ENCODE peak calls at places on chromosomes 11 and 22, in five cellular contexts. One of them, this sample, is unnamed.

GRCh38 chr11:24885580-24886173 is 388.8 kb downstream of the LUZP2 start:
- DNase-seq in H9: no peak
- DNase-seq in H1: no peak
- DNase-seq in mesenchymal stem cell: no peak
- DNase-seq in trophoblast cell: no peak
- DNase-seq in this sample: no peak

GRCh38 chr22:50189849-50190181 is 4.1 kb downstream of the TRABD start:
- DNase-seq in H9: no peak
- DNase-seq in H1: no peak
- DNase-seq in mesenchymal stem cell: no peak
- DNase-seq in trophoblast cell: no peak
- DNase-seq in this sample: no peak

GRCh38 chr22:28123989-28124766 is 205.1 kb upstream of the PITPNB start:
- DNase-seq in H9: no peak
- DNase-seq in H1: no peak
- DNase-seq in mesenchymal stem cell: no peak
- DNase-seq in trophoblast cell: no peak
- DNase-seq in this sample: no peak

GRCh38 chr11:96187779-96188624 is 155.0 kb downstream of the MAML2 start:
- DNase-seq in H9: no peak
- DNase-seq in H1: no peak
- DNase-seq in mesenchymal stem cell: peak
- DNase-seq in trophoblast cell: peak
- DNase-seq in this sample: no peak

GRCh38 chr22:38067771-38068360 is 10.7 kb downstream of the PICK1 start:
- DNase-seq in H9: no peak
- DNase-seq in H1: no peak
- DNase-seq in mesenchymal stem cell: no peak
- DNase-seq in trophoblast cell: no peak
- DNase-seq in this sample: no peak

GRCh38 chr22:49425356-49425755 is 402.3 kb downstream of the BRD1 start:
- DNase-seq in H9: no peak
- DNase-seq in H1: no peak
- DNase-seq in mesenchymal stem cell: no peak
- DNase-seq in trophoblast cell: no peak
- DNase-seq in this sample: no peak

GRCh38 chr11:126926376-126926791 is 74.2 kb downstream of the KIRREL3 start:
- DNase-seq in H9: peak
- DNase-seq in H1: no peak
- DNase-seq in mesenchymal stem cell: no peak
- DNase-seq in trophoblast cell: no peak
- DNase-seq in this sample: no peak

GRCh38 chr11:2671748-2672147 is 28.0 kb downstream of the KCNQ1OT1 start:
- DNase-seq in H9: no peak
- DNase-seq in H1: no peak
- DNase-seq in mesenchymal stem cell: no peak
- DNase-seq in trophoblast cell: no peak
- DNase-seq in this sample: no peak

GRCh38 chr11:23727821-23728220 is 769.0 kb upstream of the LUZP2 start:
- DNase-seq in H9: no peak
- DNase-seq in H1: no peak
- DNase-seq in mesenchymal stem cell: peak
- DNase-seq in trophoblast cell: no peak
- DNase-seq in this sample: no peak

GRCh38 chr11:2383823-2384722 is 7.0 kb downstream of the CD81 start:
- DNase-seq in H9: peak
- DNase-seq in H1: no peak
- DNase-seq in mesenchymal stem cell: no peak
- DNase-seq in trophoblast cell: no peak
- DNase-seq in this sample: no peak

GRCh38 chr11:19577391-19577831 is 135.2 kb upstream of the NAV2 start:
- DNase-seq in H9: no peak
- DNase-seq in H1: no peak
- DNase-seq in mesenchymal stem cell: peak
- DNase-seq in trophoblast cell: no peak
- DNase-seq in this sample: no peak

GRCh38 chr11:747176-748006 is at the start of gene TALDO1:
- DNase-seq in H9: peak
- DNase-seq in H1: peak
- DNase-seq in mesenchymal stem cell: peak
- DNase-seq in trophoblast cell: peak
- DNase-seq in this sample: peak

GRCh38 chr22:48702573-48703264 is 1125.0 kb downstream of the BRD1 start:
- DNase-seq in H9: no peak
- DNase-seq in H1: no peak
- DNase-seq in mesenchymal stem cell: no peak
- DNase-seq in trophoblast cell: no peak
- DNase-seq in this sample: no peak

GRCh38 chr11:9680028-9680427 is 16.2 kb downstream of the SWAP70 start:
- DNase-seq in H9: no peak
- DNase-seq in H1: no peak
- DNase-seq in mesenchymal stem cell: peak
- DNase-seq in trophoblast cell: no peak
- DNase-seq in this sample: no peak

GRCh38 chr22:50526849-50527801 is 1.7 kb upstream of the SCO2 start:
- DNase-seq in H9: peak
- DNase-seq in H1: no peak
- DNase-seq in mesenchymal stem cell: peak
- DNase-seq in trophoblast cell: peak
- DNase-seq in this sample: no peak

GRCh38 chr22:25637032-25637431 is 72.6 kb downstream of the GRK3 start:
- DNase-seq in H9: no peak
- DNase-seq in H1: no peak
- DNase-seq in mesenchymal stem cell: peak
- DNase-seq in trophoblast cell: no peak
- DNase-seq in this sample: no peak

GRCh38 chr11:103619938-103620337 is 416.5 kb upstream of the DDI1 start:
- DNase-seq in H9: no peak
- DNase-seq in H1: no peak
- DNase-seq in mesenchymal stem cell: no peak
- DNase-seq in trophoblast cell: no peak
- DNase-seq in this sample: no peak

GRCh38 chr11:72523991-72524390 is 89.7 kb upstream of the CLPB start:
- DNase-seq in H9: no peak
- DNase-seq in H1: no peak
- DNase-seq in mesenchymal stem cell: no peak
- DNase-seq in trophoblast cell: no peak
- DNase-seq in this sample: no peak

GRCh38 chr11:9971894-9972293 is 308.0 kb downstream of the SWAP70 start:
- DNase-seq in H9: no peak
- DNase-seq in H1: no peak
- DNase-seq in mesenchymal stem cell: no peak
- DNase-seq in trophoblast cell: no peak
- DNase-seq in this sample: no peak

GRCh38 chr22:37256075-37256726 is 12.1 kb upstream of the RAC2 start:
- DNase-seq in H9: peak
- DNase-seq in H1: no peak
- DNase-seq in mesenchymal stem cell: no peak
- DNase-seq in trophoblast cell: no peak
- DNase-seq in this sample: no peak

GRCh38 chr11:16801288-16801980 is 63.0 kb downstream of the C11orf58 start:
- DNase-seq in H9: no peak
- DNase-seq in H1: no peak
- DNase-seq in mesenchymal stem cell: no peak
- DNase-seq in trophoblast cell: no peak
- DNase-seq in this sample: no peak

GRCh38 chr11:58394195-58394594 is 12.5 kb downstream of the OR5B3 start:
- DNase-seq in H9: no peak
- DNase-seq in H1: no peak
- DNase-seq in mesenchymal stem cell: peak
- DNase-seq in trophoblast cell: peak
- DNase-seq in this sample: no peak

GRCh38 chr11:12529793-12530192 is 144.4 kb upstream of the TEAD1 start:
- DNase-seq in H9: no peak
- DNase-seq in H1: no peak
- DNase-seq in mesenchymal stem cell: peak
- DNase-seq in trophoblast cell: no peak
- DNase-seq in this sample: no peak

GRCh38 chr22:24601217-24602104 is 1.5 kb upstream of the GGT1 start:
- DNase-seq in H9: no peak
- DNase-seq in H1: no peak
- DNase-seq in mesenchymal stem cell: no peak
- DNase-seq in trophoblast cell: peak
- DNase-seq in this sample: no peak
- H2BK12ac ChIP-seq in H9: no peak
- H2BK12ac ChIP-seq in H1: no peak
- H2BK12ac ChIP-seq in mesenchymal stem cell: peak
- H2BK12ac ChIP-seq in trophoblast cell: peak
- H2BK12ac ChIP-seq in this sample: peak

GRCh38 chr11:65013692-65014145 is 241 bp upstream of the ARL2 start:
- DNase-seq in H9: peak
- DNase-seq in H1: peak
- DNase-seq in mesenchymal stem cell: peak
- DNase-seq in trophoblast cell: peak
- DNase-seq in this sample: peak

GRCh38 chr11:65017927-65018326 is 4.0 kb downstream of the ARL2 start:
- DNase-seq in H9: no peak
- DNase-seq in H1: no peak
- DNase-seq in mesenchymal stem cell: no peak
- DNase-seq in trophoblast cell: no peak
- DNase-seq in this sample: no peak

GRCh38 chr11:65016705-65017104 is 2.7 kb downstream of the ARL2 start:
- DNase-seq in H9: peak
- DNase-seq in H1: no peak
- DNase-seq in mesenchymal stem cell: no peak
- DNase-seq in trophoblast cell: no peak
- DNase-seq in this sample: no peak

GRCh38 chr11:65013130-65013691 is 749 bp upstream of the ARL2 start:
- DNase-seq in H9: no peak
- DNase-seq in H1: no peak
- DNase-seq in mesenchymal stem cell: peak
- DNase-seq in trophoblast cell: peak
- DNase-seq in this sample: no peak

GRCh38 chr11:65014146-65014960 is at the start of gene ARL2:
- DNase-seq in H9: peak
- DNase-seq in H1: no peak
- DNase-seq in mesenchymal stem cell: no peak
- DNase-seq in trophoblast cell: peak
- DNase-seq in this sample: no peak
- H2BK5ac ChIP-seq in H9: no peak
- H2BK5ac ChIP-seq in H1: peak
- H2BK5ac ChIP-seq in mesenchymal stem cell: peak
- H2BK5ac ChIP-seq in trophoblast cell: peak
- H2BK5ac ChIP-seq in this sample: peak

DNA sequence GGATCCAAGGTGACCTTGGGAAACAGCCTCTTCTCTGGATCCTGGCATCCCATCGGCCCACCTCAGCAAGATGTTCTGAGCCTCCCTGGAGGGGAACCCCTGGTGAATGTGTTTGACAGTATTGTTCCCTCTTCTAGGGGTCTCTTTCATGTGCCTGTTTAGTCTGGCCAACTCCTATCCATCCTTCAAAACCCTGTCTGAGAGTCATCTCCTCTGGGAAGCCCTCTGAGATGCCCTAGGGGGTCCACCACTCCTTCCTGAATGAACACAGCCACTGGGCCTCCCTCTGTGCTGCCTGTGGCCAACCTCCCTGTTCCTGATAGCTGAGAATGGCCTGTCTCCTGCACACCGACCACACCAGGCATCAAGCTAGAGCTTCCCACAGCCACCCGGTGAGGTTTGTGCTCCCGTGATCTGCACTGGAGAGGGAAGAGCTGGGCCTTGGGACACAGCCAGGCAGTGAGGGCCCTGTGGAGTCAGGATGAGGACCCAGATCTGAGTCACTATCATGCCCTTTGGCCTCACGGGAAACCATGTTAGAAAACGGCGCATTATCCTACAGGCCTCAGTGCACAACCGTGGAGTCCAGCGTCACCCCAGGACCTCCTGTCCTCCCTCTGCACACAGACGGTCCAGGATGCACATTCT is 8.8 kb downstream of the WNT7B start:
- DNase-seq in H9: no peak
- DNase-seq in H1: no peak
- DNase-seq in mesenchymal stem cell: peak
- DNase-seq in trophoblast cell: no peak
- DNase-seq in this sample: no peak
- H2BK12ac ChIP-seq in H9: no peak
- H2BK12ac ChIP-seq in H1: peak
- H2BK12ac ChIP-seq in mesenchymal stem cell: no peak
- H2BK12ac ChIP-seq in trophoblast cell: no peak
- H2BK12ac ChIP-seq in this sample: peak

DNA sequence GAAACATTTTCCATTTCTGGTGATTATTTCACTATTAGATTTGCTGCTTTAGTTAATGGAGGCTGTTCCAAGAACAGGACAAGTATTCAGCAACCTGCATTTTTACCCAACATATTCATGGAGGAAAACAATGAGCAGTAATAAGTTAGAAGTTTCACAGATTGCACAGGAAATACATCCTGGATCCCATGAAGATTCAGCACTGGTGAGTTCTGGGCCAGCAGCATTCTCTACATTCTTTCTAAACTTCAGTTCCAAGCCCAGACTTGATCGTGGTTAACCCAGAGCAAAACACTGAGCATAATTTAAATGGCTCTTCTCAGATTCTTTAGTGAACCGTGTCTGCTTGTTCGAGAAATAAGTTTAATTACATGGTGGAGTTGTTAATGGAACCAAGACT is 3.8 kb downstream of the FJX1 start:
- DNase-seq in H9: no peak
- DNase-seq in H1: no peak
- DNase-seq in mesenchymal stem cell: peak
- DNase-seq in trophoblast cell: peak
- DNase-seq in this sample: no peak
- H2BK5ac ChIP-seq in H9: no peak
- H2BK5ac ChIP-seq in H1: no peak
- H2BK5ac ChIP-seq in mesenchymal stem cell: no peak
- H2BK5ac ChIP-seq in trophoblast cell: no peak
- H2BK5ac ChIP-seq in this sample: no peak

GRCh38 chr11:44303401-44303938 is 6.5 kb downstream of the ALX4 start:
- DNase-seq in H9: no peak
- DNase-seq in H1: no peak
- DNase-seq in mesenchymal stem cell: no peak
- DNase-seq in trophoblast cell: no peak
- DNase-seq in this sample: no peak
- H2BK12ac ChIP-seq in H9: no peak
- H2BK12ac ChIP-seq in H1: no peak
- H2BK12ac ChIP-seq in mesenchymal stem cell: no peak
- H2BK12ac ChIP-seq in trophoblast cell: no peak
- H2BK12ac ChIP-seq in this sample: no peak